ENCODE peak calls at places on chromosomes 13 and 19, in five cellular contexts. E, O, G, W and A are unnamed samples.
A peak's percentile ranks its signal among the peaks of the same experiment; 100 is the strongest.

GRCh38 chr13:48232420-48233096 is 448 bp upstream of the ITM2B start:
- DNase-seq in E (no peak), O (no peak), G (no peak), W (peak; percentile 33), A (no peak)

GRCh38 chr19:50333737-50334617 is 4.8 kb upstream of the KCNC3 start:
- DNase-seq in E (no peak), O (no peak), G (peak; percentile 66), W (peak; percentile 78), A (peak; percentile 91)

GRCh38 chr13:105982219-105982618 is 553.2 kb downstream of the EFNB2 start:
- DNase-seq in E (no peak), O (no peak), G (no peak), W (no peak), A (peak; percentile 13)

GRCh38 chr19:12750851-12751250 is 740 bp upstream of the BEST2 start:
- DNase-seq in E (peak; percentile 8), O (no peak), G (no peak), W (peak; percentile 66), A (no peak)

GRCh38 chr13:113820813-113821651 is 42.8 kb downstream of the GAS6 start:
- DNase-seq in E (peak; percentile 99), O (peak; percentile 75), G (peak; percentile 92), W (peak; percentile 99), A (peak; percentile 80)

GRCh38 chr19:45211751-45212381 is 33.3 kb downstream of the BLOC1S3 start:
- DNase-seq in E (no peak), O (peak; percentile 21), G (peak; percentile 9), W (no peak), A (peak; percentile 69)

GRCh38 chr13:35349673-35350278 is 126.7 kb downstream of the MAB21L1 start:
- DNase-seq in E (no peak), O (no peak), G (peak; percentile 1), W (no peak), A (no peak)

GRCh38 chr19:14561249-14561648 is 10.6 kb downstream of the NDUFB7 start:
- DNase-seq in E (no peak), O (no peak), G (no peak), W (no peak), A (no peak)

GRCh38 chr13:33925563-33925962 is 107.6 kb downstream of the RFC3 start:
- DNase-seq in E (no peak), O (no peak), G (no peak), W (no peak), A (no peak)

GRCh38 chr19:39212377-39212742 is 8.3 kb upstream of the SYCN start:
- DNase-seq in E (no peak), O (no peak), G (peak; percentile 21), W (peak; percentile 24), A (peak; percentile 44)

GRCh38 chr13:107964356-107964755 is 251.0 kb downstream of the LIG4 start:
- DNase-seq in E (no peak), O (no peak), G (peak; percentile 0), W (no peak), A (no peak)

GRCh38 chr19:10006335-10006708 is 4.0 kb downstream of the COL5A3 start:
- DNase-seq in E (peak; percentile 72), O (no peak), G (peak; percentile 50), W (peak; percentile 86), A (peak; percentile 58)

GRCh38 chr19:15532779-15533521 is 24.6 kb downstream of the CYP4F22 start:
- DNase-seq in E (no peak), O (no peak), G (peak; percentile 8), W (peak; percentile 58), A (no peak)

GRCh38 chr19:28582807-28583206 is 630.1 kb downstream of the UQCRFS1 start:
- DNase-seq in E (no peak), O (no peak), G (no peak), W (no peak), A (no peak)

GRCh38 chr19:12955996-12956395 is 1.0 kb downstream of the GADD45GIP1 start:
- DNase-seq in E (no peak), O (no peak), G (no peak), W (peak; percentile 32), A (no peak)

GRCh38 chr19:14363203-14364097 is 17.8 kb upstream of the ADGRE5 start:
- DNase-seq in E (peak; percentile 42), O (no peak), G (peak; percentile 93), W (peak; percentile 77), A (peak; percentile 93)

GRCh38 chr13:46202188-46202795 is 9.4 kb upstream of the LRRC63 start:
- DNase-seq in E (no peak), O (no peak), G (no peak), W (no peak), A (no peak)

GRCh38 chr19:18434411-18435184 is 3.3 kb downstream of the ISYNA1 start:
- DNase-seq in E (no peak), O (no peak), G (no peak), W (peak; percentile 20), A (peak; percentile 65)

GRCh38 chr19:54233941-54234340 is 8.6 kb downstream of the LILRA6 start:
- DNase-seq in E (no peak), O (no peak), G (no peak), W (no peak), A (peak; percentile 17)

GRCh38 chr19:46040952-46041500 is at the start of gene IGFL4:
- DNase-seq in E (no peak), O (no peak), G (no peak), W (no peak), A (no peak)

GRCh38 chr19:50534478-50534877 is 20.8 kb upstream of the ASPDH start:
- DNase-seq in E (no peak), O (no peak), G (no peak), W (no peak), A (no peak)

DNA sequence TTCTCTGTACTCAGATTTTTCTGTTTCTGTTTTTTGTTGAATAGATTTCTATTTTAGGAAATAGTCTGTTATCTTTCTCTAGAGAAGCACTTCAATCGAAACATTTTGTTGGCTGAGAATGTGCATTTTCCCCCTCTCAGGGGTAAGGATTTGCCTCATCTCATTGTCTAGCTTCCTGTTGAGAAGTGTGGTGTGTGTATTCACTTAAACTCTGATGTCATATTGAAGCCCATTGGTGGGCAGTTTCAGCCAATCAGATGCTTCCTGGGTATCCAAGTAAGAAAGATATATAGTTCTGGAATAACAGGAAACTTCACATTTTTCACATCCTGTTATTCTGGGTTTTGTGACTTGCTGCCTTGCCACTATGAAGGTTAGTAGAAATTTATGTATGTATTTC is 87.6 kb downstream of the ARHGEF7 start:
- DNase-seq in E (peak; percentile 93), O (no peak), G (peak; percentile 99), W (peak; percentile 62), A (no peak)
- H3K4me3 ChIP-seq in E (no peak overlapping the region), O (peak overlapping the region; percentile 26), G (peak overlapping the region; percentile 69), W (no peak overlapping the region), A (no peak overlapping the region)

GRCh38 chr19:42177686-42178019 is 39.8 kb downstream of the DEDD2 start:
- DNase-seq in E (no peak), O (no peak), G (no peak), W (no peak), A (no peak)

GRCh38 chr19:42176649-42176989 is 40.9 kb downstream of the DEDD2 start:
- DNase-seq in E (no peak), O (no peak), G (no peak), W (peak; percentile 75), A (no peak)

GRCh38 chr19:42176990-42177685 is 40.3 kb downstream of the DEDD2 start:
- DNase-seq in E (peak; percentile 76), O (peak; percentile 26), G (peak; percentile 72), W (peak; percentile 91), A (peak; percentile 71)

GRCh38 chr19:42175335-42175734 is 42.1 kb downstream of the DEDD2 start:
- DNase-seq in E (no peak), O (no peak), G (no peak), W (no peak), A (no peak)

DNA sequence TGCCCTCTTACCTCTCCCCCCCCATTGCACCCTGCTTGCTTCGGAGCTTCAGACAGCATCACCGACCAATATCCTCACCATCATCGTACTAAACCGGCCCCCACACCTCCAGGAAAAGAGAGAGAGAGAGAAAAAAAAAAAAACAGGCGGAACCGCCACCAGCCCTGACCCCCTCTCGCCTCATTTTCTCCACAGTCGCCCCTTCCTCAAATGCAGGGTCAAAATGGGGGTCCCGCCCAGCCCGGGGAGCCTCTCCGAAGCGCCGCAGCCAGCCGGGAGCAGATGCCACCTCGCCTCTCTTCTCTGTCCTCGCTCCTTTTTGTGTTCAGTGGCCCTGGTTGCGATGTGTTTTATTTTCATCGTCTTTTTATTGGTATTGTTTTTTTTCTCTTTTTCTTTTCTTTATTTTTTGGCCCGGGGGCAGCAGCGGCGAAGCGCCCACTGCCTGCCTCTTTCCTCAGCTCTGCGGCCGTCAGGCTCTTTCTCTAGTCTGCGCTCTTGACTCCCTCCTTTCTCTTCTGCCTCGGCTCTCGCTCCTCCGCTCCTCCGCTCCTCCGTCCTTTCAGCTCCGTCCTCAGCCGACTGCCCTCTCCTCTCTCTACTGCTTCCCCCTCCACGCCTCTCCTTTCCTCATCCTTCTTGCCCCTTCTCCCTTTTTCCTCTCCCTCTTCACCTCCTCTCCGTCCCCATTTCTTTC is 41.4 kb downstream of the DEDD2 start:
- DNase-seq in E (peak; percentile 17), O (no peak), G (peak; percentile 23), W (peak; percentile 63), A (no peak)
- H3K4me3 ChIP-seq in E (peak overlapping the region; percentile 64), O (peak overlapping the region; percentile 52), G (peak overlapping the region; percentile 54), W (peak overlapping the region; percentile 86), A (peak overlapping the region; percentile 34)

GRCh38 chr13:92938481-92939020 is 288.1 kb upstream of the GPC6 start:
- DNase-seq in E (no peak), O (no peak), G (no peak), W (no peak), A (no peak)

GRCh38 chr13:92941167-92941566 is 285.4 kb upstream of the GPC6 start:
- DNase-seq in E (no peak), O (no peak), G (no peak), W (no peak), A (no peak)
- H3K4me3 ChIP-seq in E (no peak overlapping the region), O (no peak overlapping the region), G (no peak overlapping the region), W (no peak overlapping the region), A (no peak overlapping the region)

GRCh38 chr19:1155352-1156304 is 18.4 kb downstream of the SBNO2 start:
- DNase-seq in E (no peak), O (no peak), G (peak; percentile 42), W (peak; percentile 65), A (peak; percentile 78)

GRCh38 chr19:1156305-1156801 is 17.7 kb downstream of the SBNO2 start:
- DNase-seq in E (no peak), O (no peak), G (peak; percentile 22), W (peak; percentile 80), A (peak; percentile 72)

GRCh38 chr19:1154731-1155351 is 19.2 kb downstream of the SBNO2 start:
- DNase-seq in E (peak; percentile 86), O (peak; percentile 78), G (peak; percentile 95), W (peak; percentile 98), A (peak; percentile 92)

GRCh38 chr19:1151917-1152601 is 22.0 kb downstream of the SBNO2 start:
- DNase-seq in E (no peak), O (no peak), G (no peak), W (peak; percentile 80), A (peak; percentile 57)

GRCh38 chr19:1153891-1154730 is 20.0 kb downstream of the SBNO2 start:
- DNase-seq in E (no peak), O (no peak), G (no peak), W (no peak), A (no peak)
- H3K4me3 ChIP-seq in E (no peak overlapping the region), O (peak overlapping the region; percentile 41), G (peak overlapping the region; percentile 40), W (peak overlapping the region; percentile 67), A (peak overlapping the region; percentile 12)

GRCh38 chr13:43044720-43045301 is 21.4 kb downstream of the DNAJC15 start:
- DNase-seq in E (no peak), O (no peak), G (no peak), W (no peak), A (no peak)
- H3K4me3 ChIP-seq in E (no peak overlapping the region), O (no peak overlapping the region), G (no peak overlapping the region), W (no peak overlapping the region), A (no peak overlapping the region)